ENCODE peak calls at places on chromosomes 6 and 20, in eight cellular contexts. One of them, this sample, is unnamed.

GRCh38 chr6:18503588-18504231 is 116.6 kb downstream of the RNF144B start:
- DNase-seq in RWPE1: peak
- DNase-seq in AG10803: peak
- DNase-seq in fibroblast of mammary gland: peak
- DNase-seq in dorsolateral prefrontal cortex: peak
- DNase-seq in uterus: peak
- DNase-seq in CD14-positive monocyte: peak
- DNase-seq in neural progenitor cell: peak
- DNase-seq in this sample: peak

GRCh38 chr6:168451805-168452204 is 10.8 kb downstream of the SMOC2 start:
- DNase-seq in AG10803: no peak
- DNase-seq in neural progenitor cell: peak
- DNase-seq in dorsolateral prefrontal cortex: no peak
- DNase-seq in fibroblast of mammary gland: no peak
- DNase-seq in CD14-positive monocyte: no peak
- DNase-seq in uterus: no peak
- DNase-seq in RWPE1: peak
- DNase-seq in this sample: no peak

GRCh38 chr6:81298751-81299150 is 453.7 kb downstream of the TENT5A start:
- DNase-seq in CD14-positive monocyte: no peak
- DNase-seq in fibroblast of mammary gland: no peak
- DNase-seq in RWPE1: no peak
- DNase-seq in uterus: no peak
- DNase-seq in dorsolateral prefrontal cortex: no peak
- DNase-seq in AG10803: no peak
- DNase-seq in neural progenitor cell: no peak
- DNase-seq in this sample: no peak

GRCh38 chr6:158758464-158758863 is 60.7 kb downstream of the EZR start:
- DNase-seq in AG10803: no peak
- DNase-seq in uterus: no peak
- DNase-seq in RWPE1: no peak
- DNase-seq in dorsolateral prefrontal cortex: peak
- DNase-seq in neural progenitor cell: peak
- DNase-seq in fibroblast of mammary gland: no peak
- DNase-seq in CD14-positive monocyte: no peak
- DNase-seq in this sample: no peak

GRCh38 chr6:108477034-108477433 is 83.7 kb upstream of the FOXO3 start:
- DNase-seq in neural progenitor cell: peak
- DNase-seq in AG10803: no peak
- DNase-seq in uterus: no peak
- DNase-seq in fibroblast of mammary gland: no peak
- DNase-seq in RWPE1: no peak
- DNase-seq in dorsolateral prefrontal cortex: no peak
- DNase-seq in CD14-positive monocyte: no peak
- DNase-seq in this sample: no peak

GRCh38 chr20:62330576-62331317 is 27.9 kb downstream of the ADRM1 start:
- DNase-seq in RWPE1: no peak
- DNase-seq in dorsolateral prefrontal cortex: no peak
- DNase-seq in AG10803: no peak
- DNase-seq in neural progenitor cell: no peak
- DNase-seq in uterus: no peak
- DNase-seq in CD14-positive monocyte: no peak
- DNase-seq in fibroblast of mammary gland: no peak
- DNase-seq in this sample: no peak

GRCh38 chr20:63309261-63310071 is 16.5 kb downstream of the COL20A1 start:
- DNase-seq in fibroblast of mammary gland: peak
- DNase-seq in neural progenitor cell: peak
- DNase-seq in dorsolateral prefrontal cortex: peak
- DNase-seq in AG10803: peak
- DNase-seq in RWPE1: peak
- DNase-seq in CD14-positive monocyte: no peak
- DNase-seq in uterus: no peak
- DNase-seq in this sample: peak

GRCh38 chr20:36399147-36399968 is 93.2 kb downstream of the DLGAP4 start:
- DNase-seq in fibroblast of mammary gland: peak
- DNase-seq in dorsolateral prefrontal cortex: no peak
- DNase-seq in CD14-positive monocyte: no peak
- DNase-seq in neural progenitor cell: peak
- DNase-seq in RWPE1: peak
- DNase-seq in AG10803: peak
- DNase-seq in uterus: no peak
- DNase-seq in this sample: peak

GRCh38 chr6:21005816-21006553 is 471.7 kb downstream of the CDKAL1 start:
- DNase-seq in AG10803: peak
- DNase-seq in fibroblast of mammary gland: peak
- DNase-seq in uterus: no peak
- DNase-seq in dorsolateral prefrontal cortex: no peak
- DNase-seq in neural progenitor cell: no peak
- DNase-seq in CD14-positive monocyte: no peak
- DNase-seq in RWPE1: peak
- DNase-seq in this sample: peak

GRCh38 chr6:16129623-16130243 is 847 bp downstream of the MYLIP start:
- DNase-seq in neural progenitor cell: peak
- DNase-seq in uterus: peak
- DNase-seq in AG10803: no peak
- DNase-seq in RWPE1: peak
- DNase-seq in CD14-positive monocyte: peak
- DNase-seq in dorsolateral prefrontal cortex: peak
- DNase-seq in fibroblast of mammary gland: peak
- DNase-seq in this sample: peak

GRCh38 chr6:157732007-157732406 is 91.0 kb upstream of the SNX9 start:
- DNase-seq in AG10803: no peak
- DNase-seq in dorsolateral prefrontal cortex: no peak
- DNase-seq in CD14-positive monocyte: no peak
- DNase-seq in RWPE1: no peak
- DNase-seq in neural progenitor cell: no peak
- DNase-seq in uterus: no peak
- DNase-seq in fibroblast of mammary gland: no peak
- DNase-seq in this sample: no peak

DNA sequence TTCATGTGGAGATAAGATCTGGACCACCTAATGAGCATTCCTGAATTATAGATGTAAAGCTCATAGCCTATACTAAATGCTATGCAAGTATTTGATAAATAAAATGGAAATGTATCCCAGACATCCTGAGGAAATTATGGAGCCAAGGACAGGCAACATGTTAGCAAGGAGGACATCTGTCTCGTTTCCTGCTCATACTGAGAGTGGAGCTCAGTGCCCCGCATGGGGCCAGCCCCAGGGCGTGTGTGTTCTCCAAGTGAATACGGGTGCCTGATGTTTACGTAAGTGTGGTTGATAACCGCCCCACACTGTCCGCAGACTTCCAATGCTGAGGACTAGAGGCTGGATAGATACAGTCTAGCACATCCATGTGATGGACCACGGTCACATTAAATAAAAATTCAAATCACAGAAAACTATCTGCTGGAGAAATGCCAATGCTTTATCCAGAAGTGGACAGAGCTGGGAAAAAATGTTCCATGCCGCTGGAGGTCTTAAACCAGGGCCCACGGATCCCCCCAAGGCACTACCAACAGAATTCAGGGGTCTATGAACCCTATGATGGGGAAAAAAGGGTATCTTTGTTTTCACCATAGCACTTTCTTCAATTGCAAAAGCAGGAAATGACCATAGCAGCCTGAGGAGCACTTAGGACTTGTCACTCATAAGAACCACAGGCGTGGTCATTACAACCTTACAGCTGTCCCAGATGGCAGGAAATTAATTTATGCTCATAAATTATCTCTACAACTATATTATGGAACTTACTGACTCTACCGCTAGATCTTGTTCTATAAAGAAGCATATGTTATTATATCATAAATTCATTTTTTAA is 24.9 kb downstream of the TGM2 start:
- DNase-seq in dorsolateral prefrontal cortex: no peak
- DNase-seq in neural progenitor cell: no peak
- DNase-seq in RWPE1: no peak
- DNase-seq in fibroblast of mammary gland: no peak
- DNase-seq in AG10803: no peak
- DNase-seq in uterus: peak
- DNase-seq in CD14-positive monocyte: no peak
- DNase-seq in this sample: peak
- TF ChIP-seq CTCF in dorsolateral prefrontal cortex: no peak
- TF ChIP-seq CTCF in neural progenitor cell: no peak
- TF ChIP-seq CTCF in RWPE1: no peak
- TF ChIP-seq CTCF in fibroblast of mammary gland: no peak
- TF ChIP-seq CTCF in AG10803: no peak
- TF ChIP-seq CTCF in uterus: no peak
- TF ChIP-seq CTCF in CD14-positive monocyte: no peak
- TF ChIP-seq CTCF in this sample: no peak

GRCh38 chr6:22910370-22910769 is 341.0 kb downstream of the HDGFL1 start:
- DNase-seq in dorsolateral prefrontal cortex: no peak
- DNase-seq in AG10803: no peak
- DNase-seq in CD14-positive monocyte: no peak
- DNase-seq in RWPE1: no peak
- DNase-seq in uterus: no peak
- DNase-seq in fibroblast of mammary gland: no peak
- DNase-seq in neural progenitor cell: no peak
- DNase-seq in this sample: no peak

GRCh38 chr6:22907085-22907484 is 337.7 kb downstream of the HDGFL1 start:
- DNase-seq in AG10803: no peak
- DNase-seq in neural progenitor cell: no peak
- DNase-seq in fibroblast of mammary gland: no peak
- DNase-seq in RWPE1: no peak
- DNase-seq in dorsolateral prefrontal cortex: no peak
- DNase-seq in CD14-positive monocyte: no peak
- DNase-seq in uterus: no peak
- DNase-seq in this sample: no peak

GRCh38 chr6:22904413-22904812 is 335.0 kb downstream of the HDGFL1 start:
- DNase-seq in fibroblast of mammary gland: no peak
- DNase-seq in dorsolateral prefrontal cortex: no peak
- DNase-seq in CD14-positive monocyte: no peak
- DNase-seq in uterus: no peak
- DNase-seq in AG10803: no peak
- DNase-seq in RWPE1: no peak
- DNase-seq in neural progenitor cell: no peak
- DNase-seq in this sample: peak

DNA sequence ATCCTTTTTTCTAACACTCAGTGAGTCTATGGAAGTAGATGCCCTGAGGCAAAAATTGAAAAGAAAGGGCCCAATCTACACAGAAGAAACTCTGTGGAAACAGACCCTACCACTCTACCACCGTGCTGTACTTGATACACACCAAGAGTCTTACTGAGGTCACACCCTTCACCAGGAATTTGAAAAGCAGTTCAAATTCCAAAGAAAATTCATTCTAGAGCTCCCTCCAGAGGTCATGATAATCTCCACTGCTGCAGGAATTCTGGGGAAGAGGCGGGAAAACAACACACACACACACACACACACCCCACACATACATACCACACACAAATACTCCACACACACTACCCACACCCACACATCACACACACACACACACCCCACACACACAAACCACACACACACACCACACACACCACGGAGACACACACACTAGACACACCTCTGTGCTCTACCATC is 336.8 kb downstream of the HDGFL1 start:
- DNase-seq in CD14-positive monocyte: no peak
- DNase-seq in fibroblast of mammary gland: peak
- DNase-seq in RWPE1: peak
- DNase-seq in neural progenitor cell: peak
- DNase-seq in dorsolateral prefrontal cortex: no peak
- DNase-seq in uterus: no peak
- DNase-seq in AG10803: peak
- DNase-seq in this sample: peak
- TF ChIP-seq CTCF in CD14-positive monocyte: no peak
- TF ChIP-seq CTCF in fibroblast of mammary gland: peak
- TF ChIP-seq CTCF in RWPE1: peak
- TF ChIP-seq CTCF in neural progenitor cell: peak
- TF ChIP-seq CTCF in dorsolateral prefrontal cortex: no peak
- TF ChIP-seq CTCF in uterus: peak
- TF ChIP-seq CTCF in AG10803: peak
- TF ChIP-seq CTCF in this sample: peak

DNA sequence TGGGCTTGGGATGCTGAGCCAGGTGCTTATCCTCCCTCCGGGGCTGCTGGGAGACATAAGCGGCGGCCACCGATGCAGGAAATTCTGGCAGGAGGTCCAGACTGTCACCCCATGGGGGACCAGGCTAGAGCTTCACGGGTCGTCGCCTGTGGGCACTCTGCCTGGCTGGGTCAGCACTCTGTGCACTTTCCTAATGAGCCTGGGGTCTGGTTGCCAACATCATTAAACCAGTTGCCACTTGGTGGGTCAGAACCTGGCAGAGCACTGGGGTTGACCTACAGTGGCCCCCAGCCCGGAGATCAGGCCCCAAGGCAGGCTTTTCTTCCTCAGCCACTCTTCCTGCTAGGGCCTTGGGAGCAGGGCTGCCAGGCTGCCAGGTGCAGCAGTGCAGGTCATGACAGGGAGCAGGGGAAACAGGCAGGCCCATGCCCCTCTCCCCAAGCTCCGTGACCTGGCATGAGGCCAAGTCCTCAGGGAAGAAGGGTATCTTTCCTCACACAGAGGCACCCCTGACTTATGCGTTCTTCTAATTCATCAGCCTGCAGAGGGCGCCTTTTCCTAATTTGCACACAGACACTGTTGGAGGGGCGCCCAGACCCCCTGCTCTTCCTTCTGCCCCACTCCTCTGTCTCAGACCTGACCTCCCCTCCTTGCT is 154.5 kb upstream of the MLN start:
- DNase-seq in neural progenitor cell: peak
- DNase-seq in RWPE1: no peak
- DNase-seq in fibroblast of mammary gland: peak
- DNase-seq in AG10803: no peak
- DNase-seq in uterus: no peak
- DNase-seq in dorsolateral prefrontal cortex: peak
- DNase-seq in CD14-positive monocyte: no peak
- DNase-seq in this sample: no peak
- TF ChIP-seq CTCF in neural progenitor cell: peak
- TF ChIP-seq CTCF in RWPE1: no peak
- TF ChIP-seq CTCF in fibroblast of mammary gland: peak
- TF ChIP-seq CTCF in AG10803: peak
- TF ChIP-seq CTCF in uterus: no peak
- TF ChIP-seq CTCF in dorsolateral prefrontal cortex: no peak
- TF ChIP-seq CTCF in CD14-positive monocyte: no peak
- TF ChIP-seq CTCF in this sample: peak

DNA sequence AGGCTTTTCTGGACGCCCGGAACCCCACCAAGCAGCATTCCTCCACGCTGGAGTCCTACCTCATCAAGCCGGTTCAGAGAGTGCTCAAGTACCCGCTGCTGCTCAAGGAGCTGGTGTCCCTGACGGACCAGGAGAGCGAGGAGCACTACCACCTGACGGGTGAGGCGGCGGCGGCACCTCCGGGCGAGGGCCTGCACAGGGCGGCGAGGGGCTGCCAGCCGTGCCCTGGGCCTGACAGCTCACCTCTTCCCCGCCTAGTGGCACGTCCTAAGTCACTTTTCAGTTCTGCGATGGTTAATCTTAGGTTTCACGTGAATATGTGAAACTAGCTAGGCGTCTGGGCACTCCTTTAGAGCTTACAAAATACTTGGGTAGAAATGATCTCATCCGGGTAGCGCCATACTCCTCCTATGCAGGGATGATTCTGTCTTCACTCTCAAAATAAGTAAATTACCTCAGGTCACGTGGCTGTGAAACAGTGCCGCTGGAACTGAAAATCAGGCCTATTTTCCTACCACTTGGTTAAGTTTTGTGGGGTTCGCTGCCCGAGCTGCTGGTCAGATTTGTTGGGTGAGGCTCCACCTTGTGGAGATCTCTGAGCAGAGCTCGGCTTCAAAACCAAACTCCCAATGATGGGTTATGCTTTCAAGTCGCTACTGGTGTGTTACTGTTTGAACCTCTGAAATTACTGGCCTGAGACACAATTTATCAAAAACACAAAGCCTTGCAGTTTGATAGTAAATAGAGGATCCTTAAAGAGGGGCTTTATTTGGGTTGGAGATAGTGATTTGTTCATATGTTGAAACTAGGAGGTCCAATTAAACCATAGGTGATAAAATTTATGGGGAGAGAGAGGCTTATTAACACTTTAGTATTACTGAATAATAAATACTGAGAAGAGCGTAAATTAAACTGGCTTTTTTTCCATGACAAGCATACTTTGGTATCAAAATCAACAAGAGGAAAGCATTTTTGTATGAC is 15.5 kb upstream of the CLDN20 start:
- DNase-seq in dorsolateral prefrontal cortex: peak
- DNase-seq in AG10803: peak
- DNase-seq in CD14-positive monocyte: no peak
- DNase-seq in RWPE1: peak
- DNase-seq in neural progenitor cell: peak
- DNase-seq in uterus: peak
- DNase-seq in fibroblast of mammary gland: peak
- DNase-seq in this sample: peak
- TF ChIP-seq CTCF in dorsolateral prefrontal cortex: peak
- TF ChIP-seq CTCF in AG10803: peak
- TF ChIP-seq CTCF in CD14-positive monocyte: peak
- TF ChIP-seq CTCF in RWPE1: peak
- TF ChIP-seq CTCF in neural progenitor cell: peak
- TF ChIP-seq CTCF in uterus: peak
- TF ChIP-seq CTCF in fibroblast of mammary gland: peak
- TF ChIP-seq CTCF in this sample: peak

This sample was measured in astrocyte of the spinal cord.